ENCODE peak calls at places on chromosomes 1 and 21, in eight cellular contexts. One of them, this sample, is unnamed.

GRCh38 chr1:174160109-174160473 is 771 bp downstream of the RABGAP1L start:
- DNase-seq in kidney glomerular epithelial cell: no peak
- DNase-seq in amygdala: no peak
- DNase-seq in stimulated activated naive CD4-positive, alpha-beta T cell: no peak
- DNase-seq in H54: peak
- DNase-seq in A172: peak
- DNase-seq in skeletal muscle cell: no peak
- DNase-seq in osteocyte: no peak
- DNase-seq in this sample: peak

GRCh38 chr1:23699280-23700179 is 7.9 kb downstream of the RPL11 start:
- DNase-seq in kidney glomerular epithelial cell: no peak
- DNase-seq in amygdala: no peak
- DNase-seq in stimulated activated naive CD4-positive, alpha-beta T cell: no peak
- DNase-seq in H54: no peak
- DNase-seq in A172: no peak
- DNase-seq in skeletal muscle cell: no peak
- DNase-seq in osteocyte: no peak
- DNase-seq in this sample: peak

GRCh38 chr1:99277066-99277465 is 12.8 kb downstream of the PLPPR4 start:
- DNase-seq in kidney glomerular epithelial cell: no peak
- DNase-seq in amygdala: no peak
- DNase-seq in stimulated activated naive CD4-positive, alpha-beta T cell: no peak
- DNase-seq in H54: no peak
- DNase-seq in A172: no peak
- DNase-seq in skeletal muscle cell: no peak
- DNase-seq in osteocyte: no peak
- DNase-seq in this sample: no peak

GRCh38 chr1:200668514-200669313 is 993 bp downstream of the DDX59 start:
- DNase-seq in kidney glomerular epithelial cell: no peak
- DNase-seq in amygdala: no peak
- DNase-seq in stimulated activated naive CD4-positive, alpha-beta T cell: no peak
- DNase-seq in H54: no peak
- DNase-seq in A172: no peak
- DNase-seq in skeletal muscle cell: no peak
- DNase-seq in osteocyte: no peak
- DNase-seq in this sample: no peak

GRCh38 chr21:38751379-38752050 is 54.2 kb upstream of the ETS2 start:
- DNase-seq in kidney glomerular epithelial cell: no peak
- DNase-seq in amygdala: no peak
- DNase-seq in stimulated activated naive CD4-positive, alpha-beta T cell: no peak
- DNase-seq in H54: no peak
- DNase-seq in A172: no peak
- DNase-seq in skeletal muscle cell: no peak
- DNase-seq in osteocyte: no peak
- DNase-seq in this sample: no peak

GRCh38 chr1:47189844-47190562 is at the start of gene PDZK1IP1:
- DNase-seq in kidney glomerular epithelial cell: peak
- DNase-seq in amygdala: no peak
- DNase-seq in stimulated activated naive CD4-positive, alpha-beta T cell: no peak
- DNase-seq in H54: no peak
- DNase-seq in A172: peak
- DNase-seq in skeletal muscle cell: no peak
- DNase-seq in osteocyte: peak
- DNase-seq in this sample: peak

GRCh38 chr1:59452559-59452958 is 155.7 kb downstream of the FGGY start:
- DNase-seq in kidney glomerular epithelial cell: no peak
- DNase-seq in amygdala: no peak
- DNase-seq in stimulated activated naive CD4-positive, alpha-beta T cell: no peak
- DNase-seq in H54: no peak
- DNase-seq in A172: no peak
- DNase-seq in skeletal muscle cell: no peak
- DNase-seq in osteocyte: no peak
- DNase-seq in this sample: no peak

GRCh38 chr1:42211224-42211623 is 46.7 kb upstream of the GUCA2A start:
- DNase-seq in kidney glomerular epithelial cell: no peak
- DNase-seq in amygdala: no peak
- DNase-seq in stimulated activated naive CD4-positive, alpha-beta T cell: no peak
- DNase-seq in H54: no peak
- DNase-seq in A172: no peak
- DNase-seq in skeletal muscle cell: no peak
- DNase-seq in osteocyte: no peak
- DNase-seq in this sample: no peak

GRCh38 chr1:234553241-234554156 is 56.5 kb downstream of the IRF2BP2 start:
- DNase-seq in kidney glomerular epithelial cell: peak
- DNase-seq in amygdala: no peak
- DNase-seq in stimulated activated naive CD4-positive, alpha-beta T cell: no peak
- DNase-seq in H54: no peak
- DNase-seq in A172: peak
- DNase-seq in skeletal muscle cell: no peak
- DNase-seq in osteocyte: no peak
- DNase-seq in this sample: peak

GRCh38 chr1:156821801-156822200 is 5.2 kb upstream of the SH2D2A start:
- DNase-seq in kidney glomerular epithelial cell: no peak
- DNase-seq in amygdala: no peak
- DNase-seq in stimulated activated naive CD4-positive, alpha-beta T cell: no peak
- DNase-seq in H54: no peak
- DNase-seq in A172: no peak
- DNase-seq in skeletal muscle cell: peak
- DNase-seq in osteocyte: no peak
- DNase-seq in this sample: no peak

GRCh38 chr21:31929548-31929947 is 56.7 kb downstream of the HUNK start:
- DNase-seq in kidney glomerular epithelial cell: no peak
- DNase-seq in amygdala: no peak
- DNase-seq in stimulated activated naive CD4-positive, alpha-beta T cell: no peak
- DNase-seq in H54: no peak
- DNase-seq in A172: no peak
- DNase-seq in skeletal muscle cell: no peak
- DNase-seq in osteocyte: no peak
- DNase-seq in this sample: no peak

GRCh38 chr1:35660581-35661473 is 19.5 kb upstream of the PSMB2 start:
- DNase-seq in kidney glomerular epithelial cell: peak
- DNase-seq in amygdala: no peak
- DNase-seq in stimulated activated naive CD4-positive, alpha-beta T cell: no peak
- DNase-seq in H54: no peak
- DNase-seq in A172: no peak
- DNase-seq in skeletal muscle cell: no peak
- DNase-seq in osteocyte: no peak
- DNase-seq in this sample: peak

GRCh38 chr1:62391369-62391971 is 45.4 kb upstream of the USP1 start:
- DNase-seq in kidney glomerular epithelial cell: no peak
- DNase-seq in amygdala: no peak
- DNase-seq in stimulated activated naive CD4-positive, alpha-beta T cell: no peak
- DNase-seq in H54: peak
- DNase-seq in A172: no peak
- DNase-seq in skeletal muscle cell: no peak
- DNase-seq in osteocyte: peak
- DNase-seq in this sample: no peak

GRCh38 chr21:16536661-16537359 is 807.0 kb downstream of the USP25 start:
- DNase-seq in kidney glomerular epithelial cell: no peak
- DNase-seq in amygdala: no peak
- DNase-seq in stimulated activated naive CD4-positive, alpha-beta T cell: no peak
- DNase-seq in H54: no peak
- DNase-seq in A172: peak
- DNase-seq in skeletal muscle cell: no peak
- DNase-seq in osteocyte: no peak
- DNase-seq in this sample: no peak

GRCh38 chr21:35840197-35840799 is 220.0 kb downstream of the SETD4 start:
- DNase-seq in kidney glomerular epithelial cell: peak
- DNase-seq in amygdala: no peak
- DNase-seq in stimulated activated naive CD4-positive, alpha-beta T cell: no peak
- DNase-seq in H54: peak
- DNase-seq in A172: peak
- DNase-seq in skeletal muscle cell: peak
- DNase-seq in osteocyte: no peak
- DNase-seq in this sample: peak

GRCh38 chr1:151197863-151198253 is 494 bp upstream of the PIP5K1A start:
- DNase-seq in kidney glomerular epithelial cell: no peak
- DNase-seq in amygdala: no peak
- DNase-seq in stimulated activated naive CD4-positive, alpha-beta T cell: no peak
- DNase-seq in H54: no peak
- DNase-seq in A172: peak
- DNase-seq in skeletal muscle cell: no peak
- DNase-seq in osteocyte: no peak
- DNase-seq in this sample: no peak

GRCh38 chr1:86419277-86419903 is 4.6 kb upstream of the CLCA2 start:
- DNase-seq in kidney glomerular epithelial cell: peak
- DNase-seq in amygdala: no peak
- DNase-seq in stimulated activated naive CD4-positive, alpha-beta T cell: peak
- DNase-seq in H54: no peak
- DNase-seq in A172: no peak
- DNase-seq in skeletal muscle cell: no peak
- DNase-seq in osteocyte: no peak
- DNase-seq in this sample: peak

GRCh38 chr21:45471229-45472052 is 66.5 kb downstream of the COL18A1 start:
- DNase-seq in kidney glomerular epithelial cell: peak
- DNase-seq in amygdala: no peak
- DNase-seq in stimulated activated naive CD4-positive, alpha-beta T cell: no peak
- DNase-seq in H54: peak
- DNase-seq in A172: peak
- DNase-seq in skeletal muscle cell: peak
- DNase-seq in osteocyte: no peak
- DNase-seq in this sample: peak

GRCh38 chr1:241825581-241825980 is 22.4 kb upstream of the EXO1 start:
- DNase-seq in kidney glomerular epithelial cell: no peak
- DNase-seq in amygdala: no peak
- DNase-seq in stimulated activated naive CD4-positive, alpha-beta T cell: no peak
- DNase-seq in H54: no peak
- DNase-seq in A172: no peak
- DNase-seq in skeletal muscle cell: no peak
- DNase-seq in osteocyte: no peak
- DNase-seq in this sample: no peak

GRCh38 chr1:64459743-64460142 is 10.2 kb upstream of the CACHD1 start:
- DNase-seq in kidney glomerular epithelial cell: no peak
- DNase-seq in amygdala: no peak
- DNase-seq in stimulated activated naive CD4-positive, alpha-beta T cell: no peak
- DNase-seq in H54: no peak
- DNase-seq in A172: no peak
- DNase-seq in skeletal muscle cell: no peak
- DNase-seq in osteocyte: no peak
- DNase-seq in this sample: no peak

GRCh38 chr1:95223110-95223509 is 10.9 kb upstream of the RWDD3 start:
- DNase-seq in kidney glomerular epithelial cell: no peak
- DNase-seq in amygdala: no peak
- DNase-seq in stimulated activated naive CD4-positive, alpha-beta T cell: no peak
- DNase-seq in H54: no peak
- DNase-seq in A172: no peak
- DNase-seq in skeletal muscle cell: peak
- DNase-seq in osteocyte: no peak
- DNase-seq in this sample: peak

GRCh38 chr1:51294566-51295184 is 35.7 kb downstream of the TTC39A start:
- DNase-seq in kidney glomerular epithelial cell: no peak
- DNase-seq in amygdala: no peak
- DNase-seq in stimulated activated naive CD4-positive, alpha-beta T cell: no peak
- DNase-seq in H54: no peak
- DNase-seq in A172: no peak
- DNase-seq in skeletal muscle cell: no peak
- DNase-seq in osteocyte: no peak
- DNase-seq in this sample: no peak

GRCh38 chr1:153572569-153573015 is 6.9 kb upstream of the S100A2 start:
- DNase-seq in kidney glomerular epithelial cell: peak
- DNase-seq in amygdala: peak
- DNase-seq in stimulated activated naive CD4-positive, alpha-beta T cell: peak
- DNase-seq in H54: peak
- DNase-seq in A172: peak
- DNase-seq in skeletal muscle cell: peak
- DNase-seq in osteocyte: no peak
- DNase-seq in this sample: peak

GRCh38 chr21:28487455-28488070 is 505.1 kb downstream of the LTN1 start:
- DNase-seq in kidney glomerular epithelial cell: no peak
- DNase-seq in amygdala: no peak
- DNase-seq in stimulated activated naive CD4-positive, alpha-beta T cell: no peak
- DNase-seq in H54: no peak
- DNase-seq in A172: no peak
- DNase-seq in skeletal muscle cell: peak
- DNase-seq in osteocyte: no peak
- DNase-seq in this sample: no peak

GRCh38 chr1:203769505-203770343 is 4.7 kb downstream of the LAX1 start:
- DNase-seq in kidney glomerular epithelial cell: peak
- DNase-seq in amygdala: no peak
- DNase-seq in stimulated activated naive CD4-positive, alpha-beta T cell: no peak
- DNase-seq in H54: no peak
- DNase-seq in A172: peak
- DNase-seq in skeletal muscle cell: peak
- DNase-seq in osteocyte: no peak
- DNase-seq in this sample: peak

GRCh38 chr1:172843444-172843843 is 184.5 kb downstream of the FASLG start:
- DNase-seq in kidney glomerular epithelial cell: no peak
- DNase-seq in amygdala: no peak
- DNase-seq in stimulated activated naive CD4-positive, alpha-beta T cell: no peak
- DNase-seq in H54: no peak
- DNase-seq in A172: no peak
- DNase-seq in skeletal muscle cell: no peak
- DNase-seq in osteocyte: no peak
- DNase-seq in this sample: no peak

GRCh38 chr1:52713590-52713989 is 12.7 kb upstream of the ZYG11B start:
- DNase-seq in kidney glomerular epithelial cell: no peak
- DNase-seq in amygdala: no peak
- DNase-seq in stimulated activated naive CD4-positive, alpha-beta T cell: no peak
- DNase-seq in H54: no peak
- DNase-seq in A172: no peak
- DNase-seq in skeletal muscle cell: no peak
- DNase-seq in osteocyte: no peak
- DNase-seq in this sample: no peak

GRCh38 chr1:227125929-227126545 is 185.9 kb downstream of the COQ8A start:
- DNase-seq in kidney glomerular epithelial cell: no peak
- DNase-seq in amygdala: no peak
- DNase-seq in stimulated activated naive CD4-positive, alpha-beta T cell: no peak
- DNase-seq in H54: no peak
- DNase-seq in A172: no peak
- DNase-seq in skeletal muscle cell: no peak
- DNase-seq in osteocyte: no peak
- DNase-seq in this sample: no peak

GRCh38 chr1:173475564-173476196 is 1.5 kb upstream of the PRDX6 start:
- DNase-seq in kidney glomerular epithelial cell: no peak
- DNase-seq in amygdala: no peak
- DNase-seq in stimulated activated naive CD4-positive, alpha-beta T cell: no peak
- DNase-seq in H54: no peak
- DNase-seq in A172: peak
- DNase-seq in skeletal muscle cell: peak
- DNase-seq in osteocyte: no peak
- DNase-seq in this sample: no peak

GRCh38 chr1:63713627-63714481 is 60.0 kb upstream of the ROR1 start:
- DNase-seq in kidney glomerular epithelial cell: no peak
- DNase-seq in amygdala: no peak
- DNase-seq in stimulated activated naive CD4-positive, alpha-beta T cell: no peak
- DNase-seq in H54: peak
- DNase-seq in A172: peak
- DNase-seq in skeletal muscle cell: peak
- DNase-seq in osteocyte: no peak
- DNase-seq in this sample: peak

GRCh38 chr1:85078903-85079302 is 30.6 kb upstream of the MCOLN3 start:
- DNase-seq in kidney glomerular epithelial cell: no peak
- DNase-seq in amygdala: no peak
- DNase-seq in stimulated activated naive CD4-positive, alpha-beta T cell: no peak
- DNase-seq in H54: no peak
- DNase-seq in A172: no peak
- DNase-seq in skeletal muscle cell: no peak
- DNase-seq in osteocyte: no peak
- DNase-seq in this sample: peak

GRCh38 chr21:42220138-42220701 is 1.3 kb downstream of the ABCG1 start:
- DNase-seq in kidney glomerular epithelial cell: peak
- DNase-seq in amygdala: no peak
- DNase-seq in stimulated activated naive CD4-positive, alpha-beta T cell: peak
- DNase-seq in H54: peak
- DNase-seq in A172: peak
- DNase-seq in skeletal muscle cell: no peak
- DNase-seq in osteocyte: no peak
- DNase-seq in this sample: peak

GRCh38 chr1:196009362-196009761 is 598.9 kb downstream of the KCNT2 start:
- DNase-seq in kidney glomerular epithelial cell: no peak
- DNase-seq in amygdala: no peak
- DNase-seq in stimulated activated naive CD4-positive, alpha-beta T cell: no peak
- DNase-seq in H54: no peak
- DNase-seq in A172: no peak
- DNase-seq in skeletal muscle cell: no peak
- DNase-seq in osteocyte: no peak
- DNase-seq in this sample: no peak

GRCh38 chr1:45954401-45954847 is 151.0 kb downstream of the MAST2 start:
- DNase-seq in kidney glomerular epithelial cell: peak
- DNase-seq in amygdala: no peak
- DNase-seq in stimulated activated naive CD4-positive, alpha-beta T cell: no peak
- DNase-seq in H54: no peak
- DNase-seq in A172: peak
- DNase-seq in skeletal muscle cell: peak
- DNase-seq in osteocyte: no peak
- DNase-seq in this sample: peak

This sample was measured in renal cortical epithelial cell.